ENCODE peak calls at places on chromosomes 7 and 10, in five cellular contexts. F is posterior cingulate gyrus, C is NCI-H510A treated with DMSO at 0.1 percent for 48 hours, V is C1 segment of cervical spinal cord, M is skeletal muscle cell. R is an unnamed sample.

GRCh38 chr7:102193806-102194205 is 92.9 kb upstream of the SH2B2 start:
- DNase-seq in F (no peak), C (no peak), V (no peak), M (no peak), R (no peak)

GRCh38 chr10:99394761-99395386 is 35.5 kb downstream of the GOT1 start:
- DNase-seq in F (no peak), C (peak), V (no peak), M (no peak), R (no peak)

GRCh38 chr10:88582806-88583583 is at the start of gene RNLS:
- DNase-seq in F (peak), C (peak), V (peak), M (peak), R (peak)

GRCh38 chr7:40826419-40827216 is 691.8 kb downstream of the SUGCT start:
- DNase-seq in F (no peak), C (no peak), V (no peak), M (no peak), R (no peak)

GRCh38 chr7:28008171-28008570 is 172.4 kb downstream of the JAZF1 start:
- DNase-seq in F (no peak), C (no peak), V (no peak), M (no peak), R (no peak)

GRCh38 chr10:94088926-94089381 is 95.2 kb downstream of the PLCE1 start:
- DNase-seq in F (no peak), C (peak), V (no peak), M (peak), R (no peak)

GRCh38 chr7:157468221-157469111 is 131.7 kb downstream of the DNAJB6 start:
- DNase-seq in F (no peak), C (no peak), V (no peak), M (no peak), R (peak)

GRCh38 chr10:17453377-17454091 is 861 bp downstream of the ST8SIA6 start:
- DNase-seq in F (no peak), C (peak), V (no peak), M (no peak), R (no peak)

GRCh38 chr7:106367018-106367420 is 82.2 kb upstream of the NAMPT start:
- DNase-seq in F (no peak), C (no peak), V (no peak), M (no peak), R (no peak)

GRCh38 chr7:1920266-1920681 is 250.2 kb downstream of the ELFN1 start:
- DNase-seq in F (no peak), C (no peak), V (no peak), M (no peak), R (no peak)

GRCh38 chr7:90349305-90349704 is 2.8 kb downstream of the GTPBP10 start:
- DNase-seq in F (no peak), C (no peak), V (no peak), M (no peak), R (no peak)

GRCh38 chr10:43078175-43078985 is 1.5 kb downstream of the RET start:
- DNase-seq in F (no peak), C (no peak), V (no peak), M (no peak), R (no peak)

GRCh38 chr10:33381391-33381790 is 46.9 kb upstream of the NRP1 start:
- DNase-seq in F (no peak), C (no peak), V (no peak), M (no peak), R (no peak)

GRCh38 chr7:41709621-41710020 is 6.7 kb upstream of the INHBA start:
- DNase-seq in F (no peak), C (no peak), V (no peak), M (peak), R (no peak)

GRCh38 chr10:113049881-113050280 is 99.8 kb downstream of the TCF7L2 start:
- DNase-seq in F (no peak), C (no peak), V (no peak), M (no peak), R (no peak)

GRCh38 chr10:69733791-69734261 is 67.9 kb upstream of the COL13A1 start:
- DNase-seq in F (no peak), C (no peak), V (no peak), M (no peak), R (no peak)

GRCh38 chr7:22194633-22195273 is 162.2 kb downstream of the RAPGEF5 start:
- DNase-seq in F (peak), C (no peak), V (peak), M (no peak), R (no peak)

GRCh38 chr10:125709553-125710266 is 9.8 kb upstream of the EDRF1 start:
- DNase-seq in F (no peak), C (no peak), V (no peak), M (no peak), R (no peak)

GRCh38 chr7:151240942-151241754 is 7.3 kb downstream of the SMARCD3 start:
- DNase-seq in F (no peak), C (no peak), V (no peak), M (no peak), R (no peak)

GRCh38 chr7:89845952-89846351 is 308.3 kb upstream of the STEAP1 start:
- DNase-seq in F (no peak), C (no peak), V (no peak), M (no peak), R (no peak)

R was measured in gastrocnemius medialis.